ENCODE peak calls at places on chromosomes 7 and 10, in four cellular contexts. I is colonic mucosa, P is cardiac fibroblast, C is mucosa of descending colon. L is an unnamed sample.

GRCh38 chr10:8163824-8164223 is 109.3 kb downstream of the GATA3 start:
- DNase-seq in P (no peak), C (no peak), I (no peak), L (no peak)

GRCh38 chr10:114634607-114634974 is 23.5 kb downstream of the ABLIM1 start:
- DNase-seq in I (no peak), C (no peak), P (peak; percentile 80), L (no peak)

GRCh38 chr10:97713351-97713827 is at the start of gene MARVELD1:
- DNase-seq in I (peak; percentile 79), C (peak; percentile 76), P (peak; percentile 78), L (peak; percentile 81)

GRCh38 chr10:15813415-15813814 is 46.9 kb downstream of the MINDY3 start:
- DNase-seq in C (no peak), I (no peak), P (peak; percentile 55), L (no peak)

GRCh38 chr7:108480311-108480710 is 24.1 kb upstream of the NRCAM start:
- DNase-seq in P (no peak), C (no peak), I (no peak), L (no peak)

GRCh38 chr7:27176962-27177794 is 3.1 kb upstream of the HOXA10 start:
- DNase-seq in I (no peak), P (no peak), C (no peak), L (no peak)

GRCh38 chr10:127344346-127344745 is 148.0 kb upstream of the INSYN2A start:
- DNase-seq in P (no peak), I (no peak), C (no peak), L (no peak)

GRCh38 chr10:30813872-30814471 is 184.4 kb upstream of the LYZL2 start:
- DNase-seq in I (no peak), C (no peak), P (peak; percentile 89), L (no peak)

GRCh38 chr7:70416611-70417010 is 715.3 kb upstream of the GALNT17 start:
- DNase-seq in C (no peak), I (no peak), P (no peak), L (no peak)

GRCh38 chr10:92690211-92691041 is 671 bp downstream of the HHEX start:
- DNase-seq in I (peak; percentile 51), P (peak; percentile 67), C (peak; percentile 35), L (peak; percentile 74)

GRCh38 chr10:96025566-96025965 is 17.8 kb upstream of the CCNJ start:
- DNase-seq in I (no peak), P (peak; percentile 16), C (no peak), L (no peak)

GRCh38 chr10:69730251-69731156 is 71.2 kb upstream of the COL13A1 start:
- DNase-seq in C (peak; percentile 17), P (peak; percentile 24), I (no peak), L (peak; percentile 74)

GRCh38 chr10:118216071-118216470 is 126.1 kb downstream of the FAM204A start:
- DNase-seq in I (no peak), P (no peak), C (no peak), L (no peak)

GRCh38 chr7:106166651-106167342 is 54.7 kb upstream of the SYPL1 start:
- DNase-seq in I (peak; percentile 70), P (peak; percentile 93), C (peak; percentile 80), L (no peak)

GRCh38 chr10:3197354-3198003 is 24.9 kb upstream of the PITRM1 start:
- DNase-seq in C (peak; percentile 82), I (peak; percentile 78), P (peak; percentile 81), L (peak; percentile 89)

GRCh38 chr7:24216576-24217116 is 67.3 kb upstream of the NPY start:
- DNase-seq in P (peak; percentile 2), I (no peak), C (no peak), L (no peak)

GRCh38 chr7:157565201-157565626 is 228.4 kb downstream of the DNAJB6 start:
- DNase-seq in C (no peak), I (no peak), P (no peak), L (no peak)

GRCh38 chr7:25054849-25055248 is 70.2 kb downstream of the CYCS start:
- DNase-seq in C (no peak), P (no peak), I (no peak), L (no peak)

GRCh38 chr7:1669486-1669951 is 558 bp upstream of the ELFN1 start:
- DNase-seq in C (no peak), P (no peak), I (no peak), L (peak; percentile 15)

GRCh38 chr7:143958781-143959180 is 4.1 kb downstream of the OR2F1 start:
- DNase-seq in I (no peak), C (no peak), P (peak; percentile 25), L (no peak)

GRCh38 chr10:70432101-70432500 is 9.4 kb downstream of the NODAL start:
- DNase-seq in C (no peak), I (no peak), P (no peak), L (no peak)

GRCh38 chr10:10995120-10995519 is 22.6 kb upstream of the CELF2 start:
- DNase-seq in C (no peak), P (no peak), I (no peak), L (no peak)

GRCh38 chr10:89563861-89564478 is 28.6 kb upstream of the SLC16A12 start:
- DNase-seq in P (peak; percentile 77), I (peak; percentile 23), C (peak; percentile 57), L (no peak)

GRCh38 chr10:14173706-14174594 is 156.8 kb downstream of the FRMD4A start:
- DNase-seq in P (peak; percentile 10), I (no peak), C (no peak), L (no peak)

GRCh38 chr7:13188236-13188635 is 500.8 kb downstream of the ARL4A start:
- DNase-seq in I (no peak), C (no peak), P (no peak), L (no peak)

GRCh38 chr10:46092523-46093195 is 46.6 kb upstream of the MSMB start:
- DNase-seq in C (no peak), P (no peak), I (no peak), L (no peak)

GRCh38 chr10:70512149-70512611 is 33.6 kb downstream of the PALD1 start:
- DNase-seq in P (no peak), I (no peak), C (no peak), L (no peak)

GRCh38 chr10:75034714-75035258 is 76.7 kb upstream of the SAMD8 start:
- DNase-seq in P (no peak), C (no peak), I (no peak), L (no peak)

GRCh38 chr7:78765985-78766729 is 687.3 kb downstream of the MAGI2 start:
- DNase-seq in C (no peak), I (no peak), P (no peak), L (no peak)

GRCh38 chr10:37495415-37495814 is 362.0 kb downstream of the ZNF248 start:
- DNase-seq in I (no peak), C (no peak), P (peak; percentile 18), L (no peak)

GRCh38 chr10:24503627-24504320 is 219.9 kb downstream of the ARHGAP21 start:
- DNase-seq in I (peak; percentile 74), C (peak; percentile 81), P (peak; percentile 69), L (no peak)

GRCh38 chr10:23341004-23341403 is 3.6 kb downstream of the C10orf67 start:
- DNase-seq in P (no peak), I (no peak), C (no peak), L (no peak)

GRCh38 chr7:67764312-67764711 is 767.7 kb downstream of the TYW1 start:
- DNase-seq in C (no peak), I (no peak), P (no peak), L (no peak)

GRCh38 chr7:50369408-50370026 is 65.0 kb downstream of the IKZF1 start:
- DNase-seq in I (no peak), C (no peak), P (peak; percentile 29), L (no peak)

DNA sequence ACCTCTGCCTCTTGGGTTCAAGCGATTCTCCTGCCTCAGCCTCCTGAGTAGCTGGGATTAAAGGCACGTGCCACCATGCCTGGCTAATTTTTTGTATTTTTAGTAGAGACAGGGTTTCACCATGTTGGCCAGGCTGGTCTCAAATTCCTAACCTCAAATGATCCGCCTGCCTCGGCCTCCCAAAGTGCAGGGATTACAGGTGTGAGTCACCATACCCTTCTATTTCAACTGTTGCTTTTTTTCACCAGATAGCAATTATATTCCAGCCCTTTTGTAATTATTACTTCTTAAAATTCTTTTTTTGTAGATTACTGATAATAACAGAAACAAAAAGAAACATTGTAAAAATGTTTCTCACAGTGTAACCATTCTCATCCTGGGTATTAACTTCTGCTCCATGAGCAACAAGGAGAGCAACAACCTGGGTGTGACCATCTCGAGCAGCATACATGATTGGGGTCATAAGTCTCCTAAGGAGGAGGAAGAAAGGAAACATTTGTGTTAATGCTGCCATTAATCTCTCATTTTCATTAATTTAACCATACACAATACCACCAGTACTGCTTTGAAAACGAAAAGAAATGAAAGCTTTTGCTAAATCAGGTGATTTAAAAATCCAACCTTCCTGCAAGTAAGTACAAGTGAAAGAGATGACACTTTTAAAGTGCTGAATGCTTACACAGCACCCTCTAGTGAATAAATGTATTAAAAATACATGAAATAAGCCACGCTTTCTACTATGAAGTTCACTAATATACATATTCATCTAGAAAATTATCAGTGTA is 41.8 kb downstream of the ASZ1 start:
- DNase-seq in C (no peak), P (peak; percentile 47), I (no peak), L (no peak)
- TF ChIP-seq CTCF in C (no peak), P (peak; percentile 40), I (no peak), L (peak; percentile 15)

GRCh38 chr10:6300106-6300783 is 97.5 kb downstream of the PFKFB3 start:
- DNase-seq in C (peak; percentile 41), P (peak; percentile 40), I (no peak), L (no peak)
- H3K4me3 ChIP-seq in C (no peak overlapping the region), P (no peak overlapping the region), I (no peak overlapping the region), L (no peak overlapping the region)

GRCh38 chr7:30504347-30505173 is at the start of gene GGCT:
- DNase-seq in C (peak; percentile 99), P (peak; percentile 99), I (peak; percentile 99), L (peak; percentile 99)

GRCh38 chr7:30503273-30504212 is 1.1 kb downstream of the GGCT start:
- DNase-seq in I (no peak), P (peak; percentile 14), C (no peak), L (no peak)

GRCh38 chr7:30501264-30501663 is 3.4 kb downstream of the GGCT start:
- DNase-seq in I (no peak), P (no peak), C (no peak), L (no peak)

GRCh38 chr7:30502470-30503251 is 2.0 kb downstream of the GGCT start:
- DNase-seq in I (no peak), P (no peak), C (no peak), L (no peak)

GRCh38 chr7:30505174-30505697 is 607 bp upstream of the GGCT start:
- DNase-seq in C (no peak), P (no peak), I (no peak), L (no peak)
- TF ChIP-seq CTCF in C (no peak), P (no peak), I (no peak), L (no peak)

GRCh38 chr10:529831-530230 is 159.6 kb downstream of the DIP2C start:
- DNase-seq in P (no peak), I (no peak), C (no peak), L (no peak)

GRCh38 chr10:533186-533585 is 156.3 kb downstream of the DIP2C start:
- DNase-seq in C (no peak), I (no peak), P (no peak), L (no peak)

GRCh38 chr10:533611-534566 is 155.6 kb downstream of the DIP2C start:
- DNase-seq in C (no peak), I (no peak), P (no peak), L (no peak)

GRCh38 chr10:530717-531116 is 158.8 kb downstream of the DIP2C start:
- DNase-seq in I (no peak), P (no peak), C (no peak), L (no peak)

DNA sequence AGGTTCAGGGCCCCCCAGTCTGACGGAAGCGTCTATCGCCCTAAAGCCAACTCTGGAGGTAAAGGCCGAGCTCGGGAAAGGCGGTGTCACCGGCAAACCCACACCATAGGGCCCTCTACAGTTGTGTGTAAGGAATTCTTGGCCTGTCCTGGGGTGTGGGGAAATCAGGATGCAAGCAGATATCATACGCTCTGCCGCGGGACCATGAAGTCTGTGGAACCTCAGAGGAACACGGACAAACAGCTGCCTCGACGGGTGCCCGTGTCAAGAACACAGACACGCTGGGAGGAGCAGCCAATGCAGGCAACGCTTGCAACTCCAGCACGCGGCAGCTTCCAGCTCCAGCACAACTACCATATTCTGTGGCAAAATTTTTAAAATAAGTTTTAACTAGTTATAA is 157.9 kb downstream of the DIP2C start:
- DNase-seq in C (no peak), P (no peak), I (no peak), L (no peak)
- H3K4me3 ChIP-seq in C (no peak overlapping the region), P (no peak overlapping the region), I (no peak overlapping the region), L (no peak overlapping the region)

L was measured in psoas muscle.